ENCODE peak calls at places on chromosomes 2 and 18, in seven cellular contexts. One of them, this sample, is unnamed.

GRCh38 chr18:28854964-28855363 is 678.0 kb upstream of the CDH2 start:
- DNase-seq in neuronal stem cell: no peak
- DNase-seq in PC-9: no peak
- DNase-seq in endothelial cell of umbilical vein: no peak
- DNase-seq in pons: peak
- DNase-seq in GOT3: no peak
- DNase-seq in omental fat pad: no peak
- DNase-seq in this sample: no peak

GRCh38 chr18:50473896-50474295 is 86.0 kb upstream of the MAPK4 start:
- DNase-seq in neuronal stem cell: no peak
- DNase-seq in omental fat pad: no peak
- DNase-seq in endothelial cell of umbilical vein: no peak
- DNase-seq in PC-9: no peak
- DNase-seq in GOT3: no peak
- DNase-seq in pons: no peak
- DNase-seq in this sample: no peak

GRCh38 chr2:217998926-217999633 is 3.7 kb downstream of the TNS1 start:
- DNase-seq in neuronal stem cell: no peak
- DNase-seq in PC-9: no peak
- DNase-seq in pons: no peak
- DNase-seq in omental fat pad: no peak
- DNase-seq in GOT3: no peak
- DNase-seq in endothelial cell of umbilical vein: no peak
- DNase-seq in this sample: no peak

GRCh38 chr2:163717993-163718680 is 17.7 kb downstream of the FIGN start:
- DNase-seq in PC-9: no peak
- DNase-seq in neuronal stem cell: no peak
- DNase-seq in pons: no peak
- DNase-seq in endothelial cell of umbilical vein: no peak
- DNase-seq in GOT3: no peak
- DNase-seq in omental fat pad: no peak
- DNase-seq in this sample: no peak

GRCh38 chr2:236569593-236569973 is at the start of gene ACKR3:
- DNase-seq in PC-9: peak
- DNase-seq in endothelial cell of umbilical vein: peak
- DNase-seq in GOT3: peak
- DNase-seq in neuronal stem cell: peak
- DNase-seq in pons: peak
- DNase-seq in omental fat pad: peak
- DNase-seq in this sample: peak

GRCh38 chr18:48061781-48062570 is 131.5 kb upstream of the SMAD2 start:
- DNase-seq in GOT3: no peak
- DNase-seq in pons: no peak
- DNase-seq in PC-9: no peak
- DNase-seq in omental fat pad: no peak
- DNase-seq in endothelial cell of umbilical vein: no peak
- DNase-seq in neuronal stem cell: no peak
- DNase-seq in this sample: no peak

GRCh38 chr2:236105955-236106607 is 62.1 kb downstream of the GBX2 start:
- DNase-seq in PC-9: no peak
- DNase-seq in pons: no peak
- DNase-seq in GOT3: no peak
- DNase-seq in omental fat pad: no peak
- DNase-seq in endothelial cell of umbilical vein: peak
- DNase-seq in neuronal stem cell: no peak
- DNase-seq in this sample: no peak

GRCh38 chr2:60553496-60553991 is at the start of gene BCL11A:
- DNase-seq in GOT3: no peak
- DNase-seq in neuronal stem cell: no peak
- DNase-seq in pons: peak
- DNase-seq in PC-9: no peak
- DNase-seq in omental fat pad: no peak
- DNase-seq in endothelial cell of umbilical vein: peak
- DNase-seq in this sample: peak

GRCh38 chr2:202032841-202033316 is 776 bp upstream of the FZD7 start:
- DNase-seq in PC-9: no peak
- DNase-seq in neuronal stem cell: peak
- DNase-seq in endothelial cell of umbilical vein: peak
- DNase-seq in GOT3: no peak
- DNase-seq in omental fat pad: no peak
- DNase-seq in pons: peak
- DNase-seq in this sample: no peak

GRCh38 chr2:38076250-38076709 is 329 bp upstream of the CYP1B1 start:
- DNase-seq in pons: no peak
- DNase-seq in GOT3: no peak
- DNase-seq in endothelial cell of umbilical vein: peak
- DNase-seq in omental fat pad: no peak
- DNase-seq in neuronal stem cell: peak
- DNase-seq in PC-9: peak
- DNase-seq in this sample: peak

GRCh38 chr2:43269074-43269572 is 42.7 kb upstream of the ZFP36L2 start:
- DNase-seq in omental fat pad: peak
- DNase-seq in neuronal stem cell: no peak
- DNase-seq in GOT3: no peak
- DNase-seq in PC-9: peak
- DNase-seq in pons: peak
- DNase-seq in endothelial cell of umbilical vein: peak
- DNase-seq in this sample: peak

GRCh38 chr2:59888706-59889105 is 664.7 kb downstream of the BCL11A start:
- DNase-seq in GOT3: no peak
- DNase-seq in omental fat pad: no peak
- DNase-seq in pons: no peak
- DNase-seq in PC-9: no peak
- DNase-seq in neuronal stem cell: no peak
- DNase-seq in endothelial cell of umbilical vein: no peak
- DNase-seq in this sample: no peak

GRCh38 chr2:37168217-37168981 is 11.6 kb upstream of the EIF2AK2 start:
- DNase-seq in GOT3: no peak
- DNase-seq in endothelial cell of umbilical vein: peak
- DNase-seq in PC-9: no peak
- DNase-seq in pons: peak
- DNase-seq in omental fat pad: no peak
- DNase-seq in neuronal stem cell: no peak
- DNase-seq in this sample: peak